ENCODE peak calls at places on chromosomes 4 and X, in five cellular contexts. D is stimulated activated CD4-positive, alpha-beta T cell treated with anti-CD3 and anti-CD28 coated beads, Interleukin-2, amount 100 ng/mL, for 48 hours; R is GM10248; B is NCI-H748 treated with DMSO at 0.1 percent for 48 hours; L is HuH-7. Y is an unnamed sample.

GRCh38 chr4:164959896-164960295 is 17.6 kb downstream of the TRIM61 start:
- DNase-seq in B (no peak), R (no peak), D (no peak), L (no peak), Y (no peak)

GRCh38 chr4:177442623-177443155 is 452 bp upstream of the AGA start:
- DNase-seq in D (peak; percentile 7), B (peak; percentile 36), R (peak; percentile 24), L (no peak), Y (no peak)

GRCh38 chr4:65007841-65008439 is 598.7 kb upstream of the TECRL start:
- DNase-seq in R (no peak), D (no peak), L (peak; percentile 12), B (no peak), Y (no peak)

GRCh38 chrX:153635788-153636668 is 11.0 kb upstream of the DUSP9 start:
- DNase-seq in D (no peak), L (peak; percentile 85), B (no peak), R (peak; percentile 26), Y (no peak)

GRCh38 chr4:87053802-87054767 is 119.3 kb downstream of the AFF1 start:
- DNase-seq in D (no peak), L (no peak), R (no peak), B (no peak), Y (no peak)

GRCh38 chrX:34884693-34885277 is 57.8 kb upstream of the FAM47B start:
- DNase-seq in L (no peak), R (no peak), B (no peak), D (no peak), Y (no peak)

GRCh38 chr4:189800545-189801088 is 140.1 kb upstream of the FRG1 start:
- DNase-seq in L (no peak), R (no peak), B (no peak), D (no peak), Y (no peak)

GRCh38 chr4:109385260-109385659 is 48.4 kb upstream of the SEC24B start:
- DNase-seq in D (no peak), R (no peak), B (no peak), L (no peak), Y (no peak)

GRCh38 chr4:75327804-75328512 is 186.2 kb downstream of the RCHY1 start:
- DNase-seq in L (no peak), B (no peak), D (no peak), R (no peak), Y (no peak)

GRCh38 chr4:84499065-84499982 is at the start of gene NKX6-1:
- DNase-seq in B (peak; percentile 74), D (no peak), R (no peak), L (peak; percentile 86), Y (no peak)

GRCh38 chr4:85783483-85783882 is 308.5 kb downstream of the ARHGAP24 start:
- DNase-seq in L (no peak), R (no peak), B (no peak), D (no peak), Y (no peak)

Y was measured in suprapubic skin.